ENCODE peak calls at places on chromosomes 13 and 19, in eight cellular contexts. J, S, E, C, V, X, Z and R are unnamed samples.

GRCh38 chr19:18292460-18292809 is 11.0 kb upstream of the JUND start:
- DNase-seq in J (no peak), S (no peak), E (no peak), C (no peak), V (no peak), X (no peak), Z (no peak), R (no peak)

GRCh38 chr19:17579523-17580244 is 24.2 kb downstream of the COLGALT1 start:
- DNase-seq in J (no peak), S (peak; percentile 46), E (peak; percentile 74), C (peak; percentile 63), V (peak; percentile 75), X (no peak), Z (no peak), R (no peak)

GRCh38 chr19:34179066-34179465 is 6.8 kb downstream of the LSM14A start:
- DNase-seq in J (no peak), S (no peak), E (no peak), C (no peak), V (no peak), X (no peak), Z (no peak), R (no peak)

GRCh38 chr13:52650731-52651130 is 1.9 kb upstream of the SUGT1 start:
- DNase-seq in J (no peak), S (no peak), E (no peak), C (no peak), V (no peak), X (no peak), Z (no peak), R (no peak)

GRCh38 chr13:91045351-91046034 is 302.0 kb upstream of the MIR17HG start:
- DNase-seq in J (no peak), S (peak; percentile 13), E (no peak), C (no peak), V (no peak), X (no peak), Z (no peak), R (no peak)

GRCh38 chr19:51681286-51681956 is 11.7 kb upstream of the SPACA6 start:
- DNase-seq in J (no peak), S (no peak), E (no peak), C (peak; percentile 35), V (no peak), X (no peak), Z (no peak), R (no peak)

GRCh38 chr19:45778010-45778671 is 4.1 kb downstream of the DMPK start:
- DNase-seq in J (no peak), S (no peak), E (no peak), C (no peak), V (no peak), X (no peak), Z (no peak), R (no peak)

GRCh38 chr19:18357442-18358264 is 17.3 kb downstream of the PGPEP1 start:
- DNase-seq in J (no peak), S (no peak), E (no peak), C (no peak), V (no peak), X (no peak), Z (no peak), R (no peak)

GRCh38 chr13:107865643-107866006 is 349.7 kb downstream of the LIG4 start:
- DNase-seq in J (no peak), S (no peak), E (no peak), C (no peak), V (no peak), X (no peak), Z (no peak), R (no peak)

GRCh38 chr13:36858285-36858684 is 39.3 kb downstream of the RFXAP start:
- DNase-seq in J (no peak), S (peak; percentile 77), E (no peak), C (no peak), V (no peak), X (no peak), Z (peak; percentile 15), R (no peak)

GRCh38 chr13:83121904-83122303 is 760.4 kb downstream of the SLITRK1 start:
- DNase-seq in J (no peak), S (no peak), E (no peak), C (no peak), V (no peak), X (no peak), Z (no peak), R (no peak)

GRCh38 chr19:48837586-48838191 is 1.4 kb upstream of the HSD17B14 start:
- DNase-seq in J (no peak), S (no peak), E (no peak), C (no peak), V (no peak), X (no peak), Z (no peak), R (no peak)

GRCh38 chr19:48833977-48834376 is 2.3 kb downstream of the HSD17B14 start:
- DNase-seq in J (no peak), S (no peak), E (no peak), C (no peak), V (no peak), X (no peak), Z (no peak), R (no peak)

GRCh38 chr19:48835734-48836088 is 580 bp downstream of the HSD17B14 start:
- DNase-seq in J (peak; percentile 93), S (peak; percentile 96), E (peak; percentile 99), C (peak; percentile 91), V (peak; percentile 97), X (peak; percentile 80), Z (no peak), R (peak; percentile 98)

GRCh38 chr19:48837081-48837524 is 812 bp upstream of the HSD17B14 start:
- DNase-seq in J (peak; percentile 93), S (peak; percentile 92), E (peak; percentile 92), C (peak; percentile 86), V (peak; percentile 75), X (peak; percentile 69), Z (no peak), R (peak; percentile 96)

DNA sequence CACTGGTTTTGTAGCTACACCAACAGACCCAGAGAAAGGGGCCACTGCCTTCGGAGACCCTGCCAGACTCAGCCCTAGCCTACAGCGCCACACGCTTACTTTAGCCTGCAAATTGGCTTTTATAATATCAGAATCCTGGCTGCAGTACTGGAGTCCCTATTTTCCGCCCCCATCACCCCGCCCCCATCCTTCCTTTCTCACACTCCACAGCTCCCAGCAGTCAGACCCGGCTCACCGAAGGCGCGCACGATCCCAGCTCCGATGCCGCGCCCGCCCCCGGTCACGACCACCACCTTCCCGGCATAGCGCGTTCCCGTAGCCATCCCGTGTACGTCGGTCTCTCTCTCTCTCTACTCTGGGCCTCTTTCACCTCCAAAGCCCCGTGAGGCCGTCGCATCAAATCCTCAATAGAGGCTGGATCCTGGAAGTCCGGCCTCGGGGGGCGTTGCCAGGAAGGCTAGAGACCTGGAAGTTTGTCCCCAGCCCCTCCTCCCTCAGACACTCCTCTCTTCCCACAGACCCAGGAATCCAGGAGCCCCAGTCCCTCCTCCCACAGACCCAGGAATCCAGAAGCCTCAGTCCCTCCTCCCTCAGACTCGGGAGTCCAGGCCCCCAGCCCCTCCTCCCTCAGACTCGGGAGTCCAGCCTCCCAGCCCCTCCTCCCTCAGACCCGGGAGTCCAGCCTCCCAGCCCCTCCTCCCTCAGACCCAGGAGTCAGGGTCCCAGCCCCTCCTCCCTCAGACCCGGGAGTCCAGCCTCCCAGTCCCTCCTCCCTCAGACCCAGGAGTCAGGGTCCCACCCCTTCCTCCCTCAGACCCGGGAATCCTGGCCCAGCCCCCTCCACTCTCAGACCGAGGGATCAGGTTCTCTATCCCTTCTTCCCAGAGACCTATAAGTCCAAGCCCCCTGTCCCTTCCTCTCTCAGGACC is at the start of gene HSD17B14:
- DNase-seq in J (no peak), S (peak; percentile 78), E (peak; percentile 55), C (no peak), V (no peak), X (no peak), Z (no peak), R (peak; percentile 75)
- H3K27ac ChIP-seq in J (peak within 1 kb of the TSS; percentile 85), S (peak within 1 kb of the TSS; percentile 97), E (peak within 1 kb of the TSS; percentile 69), C (no peak within 1 kb of the TSS), V (peak within 1 kb of the TSS; percentile 23), X (peak within 1 kb of the TSS; percentile 88), Z (peak within 1 kb of the TSS; percentile 53), R (peak within 1 kb of the TSS; percentile 88)

GRCh38 chr19:7869910-7870511 is 4.2 kb downstream of the PRR36 start:
- DNase-seq in J (no peak), S (no peak), E (peak; percentile 69), C (peak; percentile 49), V (peak; percentile 73), X (no peak), Z (no peak), R (no peak)

GRCh38 chr19:7868326-7868670 is 5.9 kb downstream of the PRR36 start:
- DNase-seq in J (no peak), S (no peak), E (peak; percentile 57), C (no peak), V (peak; percentile 49), X (no peak), Z (no peak), R (no peak)

GRCh38 chr19:7869453-7869909 is 4.7 kb downstream of the PRR36 start:
- DNase-seq in J (no peak), S (peak; percentile 87), E (peak; percentile 89), C (peak; percentile 50), V (peak; percentile 78), X (no peak), Z (no peak), R (no peak)

GRCh38 chr19:7867092-7867844 is 6.9 kb downstream of the PRR36 start:
- DNase-seq in J (no peak), S (no peak), E (no peak), C (no peak), V (peak; percentile 26), X (no peak), Z (no peak), R (no peak)

DNA sequence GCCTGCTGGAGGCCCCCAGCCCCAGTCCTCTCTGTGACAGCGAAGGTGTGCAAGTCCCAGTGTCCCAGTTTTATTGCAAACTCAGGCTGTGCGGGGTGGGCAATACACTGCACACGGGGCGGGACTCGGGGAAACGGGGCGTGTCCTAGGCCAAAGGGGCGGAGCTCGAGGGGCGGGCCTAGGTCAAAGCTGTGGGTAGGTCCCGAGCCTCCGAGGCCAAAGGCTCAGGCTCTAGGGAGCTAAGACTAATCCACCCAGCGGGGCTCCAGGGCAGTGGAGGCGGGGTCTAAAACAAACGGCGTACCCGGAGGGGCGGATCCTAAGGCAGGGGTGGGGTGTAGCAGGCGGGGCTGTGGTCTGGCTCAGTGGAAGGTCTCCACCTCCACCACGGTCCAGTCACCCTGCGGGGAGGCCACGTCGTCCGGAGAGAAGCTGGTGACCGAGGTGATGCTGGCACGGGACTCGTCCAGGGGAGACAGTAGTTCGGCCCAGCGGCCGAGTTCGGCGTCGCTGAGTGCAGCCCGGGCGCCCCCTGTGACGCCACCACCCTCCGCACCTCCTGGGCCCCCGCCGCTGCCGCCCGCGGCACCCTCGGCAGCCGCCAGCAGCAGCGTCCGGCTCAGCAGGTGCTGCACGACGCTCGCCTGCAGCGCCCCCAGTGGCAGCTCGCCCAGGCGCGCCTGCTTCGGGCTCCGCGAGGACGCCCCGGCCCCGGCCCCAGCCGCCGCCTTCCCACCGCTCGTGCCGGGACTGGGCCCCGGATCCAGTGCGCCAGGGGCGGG is 5.3 kb downstream of the PRR36 start:
- DNase-seq in J (no peak), S (peak; percentile 93), E (peak; percentile 90), C (peak; percentile 72), V (peak; percentile 80), X (no peak), Z (no peak), R (peak; percentile 77)
- TF ChIP-seq CTCF in J (peak; percentile 83), S (peak; percentile 65), E (peak; percentile 94), C (peak; percentile 86), V (peak; percentile 69), X (peak; percentile 68), Z (peak; percentile 43), R (peak; percentile 55)

GRCh38 chr19:49064768-49065611 is at the start of gene NTF4:
- DNase-seq in J (no peak), S (peak; percentile 83), E (no peak), C (no peak), V (peak; percentile 56), X (no peak), Z (no peak), R (no peak)
- H3K4me3 ChIP-seq in J (peak within 1 kb of the TSS; percentile 55), S (peak within 1 kb of the TSS; percentile 25), E (peak within 1 kb of the TSS; percentile 28), C (peak within 1 kb of the TSS; percentile 7), V (peak within 1 kb of the TSS; percentile 52), X (peak within 1 kb of the TSS; percentile 43), Z (peak within 1 kb of the TSS; percentile 45), R (peak within 1 kb of the TSS; percentile 35)

GRCh38 chr13:98496239-98496668 is 80.7 kb downstream of the STK24 start:
- DNase-seq in J (no peak), S (no peak), E (peak; percentile 74), C (no peak), V (peak; percentile 83), X (no peak), Z (no peak), R (no peak)
- H3K27ac ChIP-seq in J (peak overlapping the region; percentile 81), S (peak overlapping the region; percentile 79), E (peak overlapping the region; percentile 55), C (no peak overlapping the region), V (no peak overlapping the region), X (no peak overlapping the region), Z (peak overlapping the region; percentile 54), R (peak overlapping the region; percentile 41)